ENCODE peak calls at places on chromosomes 12 and 14, in four cellular contexts. S is WTC11, W is HepG2, G is K562. O is an unnamed sample.

GRCh38 chr12:64457466-64457865 is 5.5 kb downstream of the TBK1 start:
- DNase-seq in S (no peak), W (no peak), G (no peak), O (no peak)

GRCh38 chr14:94936411-94936892 is 166.5 kb upstream of the GSC start:
- DNase-seq in S (no peak), W (no peak), G (no peak), O (no peak)

GRCh38 chr12:7123806-7124519 is 4.7 kb downstream of the RBP5 start:
- DNase-seq in S (no peak), W (peak; percentile 80), G (no peak), O (no peak)

GRCh38 chr12:10501031-10501430 is 4.7 kb upstream of the EIF2S3B start:
- DNase-seq in S (no peak), W (no peak), G (no peak), O (no peak)

GRCh38 chr12:48145981-48146380 is 11.3 kb downstream of the ASB8 start:
- DNase-seq in S (no peak), W (no peak), G (no peak), O (no peak)

GRCh38 chr12:19139795-19140194 is 10.3 kb downstream of the PLEKHA5 start:
- DNase-seq in S (no peak), W (no peak), G (no peak), O (no peak)

GRCh38 chr12:89225401-89225800 is 126.9 kb downstream of the DUSP6 start:
- DNase-seq in S (no peak), W (no peak), G (no peak), O (no peak)

GRCh38 chr14:41605550-41606248 is 977 bp upstream of the LRFN5 start:
- DNase-seq in S (peak; percentile 76), W (no peak), G (no peak), O (peak; percentile 23)

GRCh38 chr14:101176535-101177205 is 273.1 kb upstream of the RTL1 start:
- DNase-seq in S (no peak), W (no peak), G (no peak), O (no peak)

GRCh38 chr14:101175731-101176534 is 272.4 kb upstream of the RTL1 start:
- DNase-seq in S (no peak), W (no peak), G (no peak), O (no peak)

GRCh38 chr14:101174980-101175606 is 271.6 kb upstream of the RTL1 start:
- DNase-seq in S (no peak), W (no peak), G (no peak), O (no peak)

GRCh38 chr14:101173698-101174521 is 270.4 kb upstream of the RTL1 start:
- DNase-seq in S (no peak), W (no peak), G (no peak), O (no peak)

GRCh38 chr14:101174522-101174838 is 271.0 kb upstream of the RTL1 start:
- DNase-seq in S (no peak), W (no peak), G (no peak), O (no peak)
- TF ChIP-seq ELF4 in S (no peak), W (no peak), G (no peak), O (no peak)

DNA sequence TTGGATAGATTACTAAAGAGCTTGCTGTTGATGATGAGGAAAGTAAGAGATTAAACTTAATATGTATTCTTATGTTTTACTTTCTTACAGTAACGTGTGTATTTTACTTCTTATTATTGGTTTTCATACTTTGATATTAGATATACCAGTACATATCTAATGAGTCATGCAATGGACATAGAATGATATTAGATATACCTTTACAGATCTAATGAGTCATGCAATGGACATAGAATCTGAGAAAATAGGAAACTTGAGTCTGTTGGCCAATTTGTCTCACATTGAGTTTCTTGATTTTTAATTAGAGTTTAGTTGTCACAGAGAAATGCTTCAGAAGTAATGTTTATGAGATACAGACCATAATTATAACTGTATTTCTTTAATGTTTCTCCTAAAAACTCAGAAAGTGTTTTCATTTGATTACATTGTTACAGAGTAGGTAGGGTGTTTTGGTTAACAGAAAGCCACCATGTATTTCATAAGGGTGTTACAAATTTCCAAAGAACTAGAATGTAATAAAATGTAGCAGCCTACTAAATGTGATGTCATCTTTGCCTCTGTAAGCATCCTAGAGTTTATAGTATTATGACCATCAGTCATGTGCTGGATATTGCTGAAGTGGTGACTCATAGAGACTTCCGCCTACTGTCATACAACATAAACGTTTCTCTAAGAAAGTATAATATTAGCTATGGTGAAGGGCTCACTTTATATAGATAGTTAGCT is 3.0 kb downstream of the GAS2L3 start:
- DNase-seq in S (no peak), W (no peak), G (no peak), O (peak; percentile 15)
- TF ChIP-seq ELF4 in S (no peak), W (no peak), G (no peak), O (no peak)

GRCh38 chr12:117114784-117115183 is 15.6 kb upstream of the TESC start:
- DNase-seq in S (no peak), W (no peak), G (no peak), O (no peak)
- TF ChIP-seq ELF4 in S (no peak), W (no peak), G (no peak), O (no peak)

GRCh38 chr14:104442611-104443390 is 136.8 kb upstream of the C14orf180 start:
- DNase-seq in S (no peak), W (no peak), G (no peak), O (no peak)

GRCh38 chr14:104439625-104440024 is 139.9 kb upstream of the C14orf180 start:
- DNase-seq in S (no peak), W (no peak), G (no peak), O (no peak)

GRCh38 chr14:104440297-104440956 is 139.1 kb upstream of the C14orf180 start:
- DNase-seq in S (no peak), W (no peak), G (no peak), O (no peak)

GRCh38 chr14:104442107-104442551 is 137.4 kb upstream of the C14orf180 start:
- DNase-seq in S (no peak), W (no peak), G (no peak), O (no peak)

GRCh38 chr14:104441275-104442106 is 138.1 kb upstream of the C14orf180 start:
- DNase-seq in S (no peak), W (no peak), G (no peak), O (no peak)
- TF ChIP-seq ELF4 in S (no peak), W (no peak), G (no peak), O (no peak)

O was measured in HEK293T.